ENCODE peak calls at places on chromosome 22, in nine cellular contexts. H, G, J, W, C, V, E, B and Z are unnamed samples.

GRCh38 chr22:17931400-17931825 is 92.9 kb downstream of the MICAL3 start:
- DNase-seq in C (no peak), E (no peak), H (no peak), G (no peak), V (peak), J (no peak), B (peak), W (no peak), Z (no peak)

GRCh38 chr22:30220338-30221009 is 26.1 kb downstream of the LIF start:
- DNase-seq in V (no peak), H (no peak), G (no peak), W (no peak), J (no peak), B (no peak), C (no peak), E (no peak), Z (no peak)

GRCh38 chr22:50456466-50457234 is 18.2 kb downstream of the SBF1 start:
- DNase-seq in V (no peak), C (no peak), W (no peak), B (no peak), G (no peak), H (no peak), J (no peak), E (no peak), Z (no peak)

GRCh38 chr22:32920032-32920628 is 118.6 kb downstream of the TIMP3 start:
- DNase-seq in B (peak), E (no peak), C (no peak), J (peak), W (no peak), V (peak), G (peak), H (peak), Z (no peak)

GRCh38 chr22:43275545-43275981 is 67.6 kb downstream of the SCUBE1 start:
- DNase-seq in J (no peak), V (no peak), E (no peak), B (no peak), W (no peak), C (no peak), G (no peak), H (no peak), Z (peak)

GRCh38 chr22:37127350-37127878 is 17.9 kb upstream of the TMPRSS6 start:
- DNase-seq in C (no peak), B (no peak), W (no peak), E (no peak), G (no peak), H (no peak), J (no peak), V (no peak), Z (no peak)

GRCh38 chr22:49660794-49661781 is 166.6 kb downstream of the BRD1 start:
- DNase-seq in W (no peak), E (no peak), J (peak), C (no peak), V (no peak), H (no peak), B (no peak), G (no peak), Z (no peak)

GRCh38 chr22:42937164-42937854 is 77.6 kb downstream of the PACSIN2 start:
- DNase-seq in J (peak), W (peak), C (peak), V (peak), G (no peak), E (peak), H (no peak), B (no peak), Z (peak)

GRCh38 chr22:41775338-41775737 is 25.1 kb upstream of the CCDC134 start:
- DNase-seq in E (no peak), W (no peak), J (no peak), C (no peak), B (no peak), H (no peak), G (no peak), V (no peak), Z (no peak)

GRCh38 chr22:29663230-29663826 is 56.5 kb upstream of the CABP7 start:
- DNase-seq in H (no peak), J (no peak), B (no peak), W (no peak), C (no peak), G (no peak), E (no peak), V (no peak), Z (no peak)

GRCh38 chr22:42324991-42325710 is 54.7 kb upstream of the TCF20 start:
- DNase-seq in J (no peak), H (no peak), W (no peak), V (no peak), E (no peak), C (no peak), G (no peak), B (no peak), Z (no peak)

GRCh38 chr22:49418341-49418894 is 409.3 kb downstream of the BRD1 start:
- DNase-seq in H (no peak), V (no peak), E (no peak), W (no peak), J (no peak), G (no peak), C (no peak), B (no peak), Z (no peak)

GRCh38 chr22:32310777-32311176 is 46.9 kb upstream of the RFPL3 start:
- DNase-seq in W (no peak), E (no peak), G (no peak), B (no peak), H (no peak), C (no peak), V (no peak), J (no peak), Z (no peak)

GRCh38 chr22:22731374-22731676 is 86.9 kb downstream of the GGTLC2 start:
- DNase-seq in B (no peak), V (no peak), C (no peak), E (no peak), W (no peak), G (no peak), H (no peak), J (no peak), Z (no peak)

GRCh38 chr22:23450434-23450795 is 129.7 kb downstream of the IGLL1 start:
- DNase-seq in C (no peak), W (no peak), B (no peak), H (no peak), J (no peak), V (no peak), E (no peak), G (no peak), Z (no peak)

GRCh38 chr22:41341990-41342389 is 39.8 kb upstream of the TEF start:
- DNase-seq in G (no peak), W (no peak), H (no peak), V (no peak), J (no peak), B (no peak), C (no peak), E (no peak), Z (no peak)

GRCh38 chr22:29105468-29105867 is 32.6 kb downstream of the KREMEN1 start:
- DNase-seq in G (no peak), V (no peak), C (no peak), E (no peak), B (no peak), W (no peak), J (no peak), H (no peak), Z (no peak)

GRCh38 chr22:46267431-46268279 is at the start of gene TTC38:
- DNase-seq in G (peak), B (peak), V (peak), J (peak), E (peak), C (peak), W (peak), H (peak), Z (peak)
- TF ChIP-seq POLR2A in G (peak), B (no peak), V (peak), J (peak), E (peak), C (no peak), W (peak), H (peak), Z (peak)

GRCh38 chr22:20020533-20021195 is at the start of gene TANGO2:
- DNase-seq in W (peak), V (peak), J (peak), B (peak), C (peak), G (peak), H (peak), E (peak), Z (peak)
- TF ChIP-seq POLR2A in W (peak), V (peak), J (peak), B (peak), C (no peak), G (peak), H (peak), E (peak), Z (peak)

DNA sequence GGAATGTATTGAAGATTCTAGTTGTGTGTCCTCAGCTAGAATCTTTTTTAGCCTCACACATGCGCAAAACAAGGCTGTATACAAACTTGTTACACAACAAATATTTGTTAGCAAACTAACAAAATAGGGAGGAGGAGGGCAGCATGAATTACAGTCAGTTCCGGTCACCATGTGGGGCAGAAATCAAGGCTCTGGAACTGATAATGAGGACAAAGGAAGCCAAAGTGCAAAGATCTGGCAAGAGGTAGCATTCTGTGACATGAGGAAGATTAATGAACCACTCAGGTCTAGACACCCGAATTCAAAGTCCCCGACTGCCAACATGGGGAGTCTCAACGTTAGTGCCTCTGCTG is 1.9 kb downstream of the SUN2 start:
- DNase-seq in V (no peak), E (no peak), J (no peak), B (no peak), G (no peak), H (no peak), W (no peak), C (no peak), Z (no peak)
- TF ChIP-seq POLR2A in V (no peak), E (no peak), J (no peak), B (no peak), G (no peak), H (no peak), W (no peak), C (no peak), Z (no peak)

GRCh38 chr22:38223289-38223960 is 21.6 kb downstream of the MAFF start:
- DNase-seq in G (no peak), E (no peak), H (no peak), V (no peak), W (no peak), B (no peak), J (no peak), C (no peak), Z (no peak)

GRCh38 chr22:38221908-38222796 is 20.4 kb downstream of the MAFF start:
- DNase-seq in W (no peak), E (no peak), G (no peak), J (no peak), B (no peak), V (no peak), C (no peak), H (no peak), Z (no peak)

GRCh38 chr22:38220653-38221386 is 19.0 kb downstream of the MAFF start:
- DNase-seq in C (no peak), B (no peak), V (no peak), G (no peak), W (no peak), J (no peak), H (no peak), E (no peak), Z (no peak)

GRCh38 chr22:38221407-38221806 is 19.6 kb downstream of the MAFF start:
- DNase-seq in J (no peak), B (no peak), G (no peak), H (no peak), V (no peak), E (no peak), W (no peak), C (no peak), Z (no peak)

DNA sequence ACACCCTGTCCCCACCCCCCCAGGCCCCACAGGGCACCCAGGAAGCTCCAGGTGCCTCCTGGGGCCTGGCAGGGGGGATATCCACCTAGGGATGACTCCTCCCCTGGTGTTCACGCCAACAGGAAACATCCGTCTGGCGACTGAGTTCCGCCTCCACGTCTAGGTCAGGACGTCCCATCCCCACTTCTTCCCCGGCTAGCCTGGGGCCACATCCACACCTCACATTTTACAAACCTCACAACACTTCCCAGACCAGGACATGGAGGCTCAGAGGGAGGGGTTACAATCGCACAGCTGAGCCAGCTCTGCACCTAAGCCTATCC is 21.0 kb downstream of the MAFF start:
- DNase-seq in H (no peak), W (no peak), B (no peak), C (peak), E (no peak), J (no peak), V (no peak), G (no peak), Z (no peak)
- TF ChIP-seq POLR2A in H (no peak), W (no peak), B (no peak), C (no peak), E (no peak), J (no peak), V (no peak), G (no peak), Z (no peak)